ENCODE peak calls at places on chromosomes 4 and X, in nine cellular contexts. One of them, this sample, is unnamed.

GRCh38 chr4:120007171-120007894 is 59.3 kb downstream of the MAD2L1 start:
- DNase-seq in colonic mucosa: no peak
- DNase-seq in NCI-H1930: no peak
- DNase-seq in AG09319: peak
- DNase-seq in RPMI8226: no peak
- DNase-seq in hippocampal formation: no peak
- DNase-seq in breast epithelium: no peak
- DNase-seq in activated CD4-positive, CD25-positive, alpha-beta regulatory T cell: no peak
- DNase-seq in fibroblast of mammary gland: peak
- DNase-seq in this sample: no peak

GRCh38 chr4:86387013-86387412 is 27.2 kb upstream of the MAPK10 start:
- DNase-seq in colonic mucosa: no peak
- DNase-seq in breast epithelium: no peak
- DNase-seq in NCI-H1930: no peak
- DNase-seq in AG09319: no peak
- DNase-seq in hippocampal formation: no peak
- DNase-seq in fibroblast of mammary gland: no peak
- DNase-seq in RPMI8226: no peak
- DNase-seq in activated CD4-positive, CD25-positive, alpha-beta regulatory T cell: no peak
- DNase-seq in this sample: no peak

GRCh38 chrX:131305926-131306325 is 16.8 kb upstream of the IGSF1 start:
- DNase-seq in colonic mucosa: no peak
- DNase-seq in NCI-H1930: no peak
- DNase-seq in AG09319: no peak
- DNase-seq in activated CD4-positive, CD25-positive, alpha-beta regulatory T cell: no peak
- DNase-seq in breast epithelium: no peak
- DNase-seq in RPMI8226: no peak
- DNase-seq in fibroblast of mammary gland: no peak
- DNase-seq in hippocampal formation: no peak
- DNase-seq in this sample: no peak

GRCh38 chr4:182015893-182016292 is 227.3 kb upstream of the TENM3 start:
- DNase-seq in AG09319: no peak
- DNase-seq in colonic mucosa: no peak
- DNase-seq in hippocampal formation: no peak
- DNase-seq in breast epithelium: no peak
- DNase-seq in activated CD4-positive, CD25-positive, alpha-beta regulatory T cell: no peak
- DNase-seq in fibroblast of mammary gland: peak
- DNase-seq in NCI-H1930: no peak
- DNase-seq in RPMI8226: no peak
- DNase-seq in this sample: no peak

GRCh38 chr4:10326075-10326474 is 131.2 kb downstream of the ZNF518B start:
- DNase-seq in breast epithelium: no peak
- DNase-seq in NCI-H1930: no peak
- DNase-seq in AG09319: no peak
- DNase-seq in colonic mucosa: no peak
- DNase-seq in fibroblast of mammary gland: no peak
- DNase-seq in hippocampal formation: no peak
- DNase-seq in activated CD4-positive, CD25-positive, alpha-beta regulatory T cell: no peak
- DNase-seq in RPMI8226: no peak
- DNase-seq in this sample: no peak

GRCh38 chr4:88029556-88029955 is 22.1 kb downstream of the PKD2 start:
- DNase-seq in AG09319: no peak
- DNase-seq in NCI-H1930: no peak
- DNase-seq in RPMI8226: no peak
- DNase-seq in hippocampal formation: no peak
- DNase-seq in breast epithelium: no peak
- DNase-seq in colonic mucosa: no peak
- DNase-seq in fibroblast of mammary gland: peak
- DNase-seq in activated CD4-positive, CD25-positive, alpha-beta regulatory T cell: no peak
- DNase-seq in this sample: no peak

GRCh38 chrX:36642052-36642451 is 366.1 kb upstream of the FAM47C start:
- DNase-seq in NCI-H1930: no peak
- DNase-seq in colonic mucosa: no peak
- DNase-seq in breast epithelium: no peak
- DNase-seq in activated CD4-positive, CD25-positive, alpha-beta regulatory T cell: no peak
- DNase-seq in hippocampal formation: no peak
- DNase-seq in AG09319: no peak
- DNase-seq in fibroblast of mammary gland: no peak
- DNase-seq in RPMI8226: no peak
- DNase-seq in this sample: no peak

GRCh38 chrX:50402886-50403285 is 67.7 kb downstream of the DGKK start:
- DNase-seq in NCI-H1930: no peak
- DNase-seq in fibroblast of mammary gland: no peak
- DNase-seq in breast epithelium: no peak
- DNase-seq in AG09319: no peak
- DNase-seq in colonic mucosa: no peak
- DNase-seq in hippocampal formation: no peak
- DNase-seq in activated CD4-positive, CD25-positive, alpha-beta regulatory T cell: no peak
- DNase-seq in RPMI8226: no peak
- DNase-seq in this sample: no peak

GRCh38 chrX:39253551-39253950 is 452.3 kb downstream of the MID1IP1 start:
- DNase-seq in RPMI8226: no peak
- DNase-seq in AG09319: no peak
- DNase-seq in colonic mucosa: no peak
- DNase-seq in breast epithelium: no peak
- DNase-seq in activated CD4-positive, CD25-positive, alpha-beta regulatory T cell: no peak
- DNase-seq in NCI-H1930: no peak
- DNase-seq in hippocampal formation: no peak
- DNase-seq in fibroblast of mammary gland: no peak
- DNase-seq in this sample: no peak